ENCODE peak calls at places on chromosome 21, in ten cellular contexts. L, W, Z, E, P, I, R, J, C and K are unnamed samples.

GRCh38 chr21:38771536-38771935 is 34.2 kb upstream of the ETS2 start:
- DNase-seq in J (no peak), Z (no peak), I (no peak), E (no peak), C (peak), L (no peak), P (no peak), W (no peak), R (no peak), K (no peak)

GRCh38 chr21:35345954-35346353 is 296.9 kb upstream of the RUNX1 start:
- DNase-seq in P (no peak), C (no peak), W (no peak), R (no peak), L (no peak), Z (no peak), I (no peak), J (no peak), E (no peak), K (no peak)

GRCh38 chr21:42135386-42136040 is 64.4 kb downstream of the UMODL1 start:
- DNase-seq in W (no peak), Z (no peak), P (no peak), R (no peak), C (no peak), J (no peak), L (no peak), I (no peak), E (no peak), K (no peak)

GRCh38 chr21:29470397-29470796 is 171.7 kb downstream of the BACH1 start:
- DNase-seq in I (no peak), C (peak), E (no peak), P (no peak), L (no peak), Z (no peak), W (no peak), R (no peak), J (no peak), K (no peak)

GRCh38 chr21:34545079-34545884 is 33.3 kb upstream of the KCNE1 start:
- DNase-seq in L (no peak), Z (peak), P (peak), E (no peak), J (no peak), C (peak), W (peak), I (no peak), R (peak), K (no peak)

GRCh38 chr21:46038341-46038829 is 56.8 kb downstream of the COL6A1 start:
- DNase-seq in I (no peak), Z (no peak), J (no peak), W (no peak), C (no peak), E (no peak), L (no peak), P (no peak), R (no peak), K (no peak)

GRCh38 chr21:45302082-45303061 is 14.7 kb upstream of the POFUT2 start:
- DNase-seq in Z (no peak), W (peak), P (peak), R (peak), C (no peak), I (peak), E (no peak), L (no peak), J (peak), K (peak)

GRCh38 chr21:20790113-20790512 is 208.1 kb upstream of the NCAM2 start:
- DNase-seq in Z (no peak), L (no peak), I (no peak), W (no peak), C (no peak), J (no peak), E (peak), R (peak), P (no peak), K (no peak)

GRCh38 chr21:26846036-26846931 is 1.1 kb upstream of the ADAMTS1 start:
- DNase-seq in C (peak), I (peak), R (peak), E (no peak), P (peak), L (no peak), J (no peak), W (peak), Z (peak), K (peak)

GRCh38 chr21:34276711-34277425 is 86.9 kb upstream of the KCNE2 start:
- DNase-seq in P (no peak), E (no peak), I (no peak), Z (no peak), J (no peak), L (no peak), R (no peak), W (no peak), C (no peak), K (no peak)

GRCh38 chr21:29893687-29894086 is 46.1 kb downstream of the GRIK1 start:
- DNase-seq in I (no peak), W (no peak), P (no peak), J (no peak), R (no peak), L (no peak), C (no peak), Z (no peak), E (no peak), K (no peak)

GRCh38 chr21:22961248-22961647 is 1963.0 kb downstream of the NCAM2 start:
- DNase-seq in W (no peak), L (no peak), R (no peak), J (no peak), C (no peak), Z (no peak), I (no peak), E (no peak), P (no peak), K (no peak)

GRCh38 chr21:38175321-38175720 is 81.5 kb upstream of the KCNJ15 start:
- DNase-seq in L (no peak), C (no peak), J (no peak), Z (no peak), P (no peak), E (no peak), I (no peak), W (no peak), R (no peak), K (no peak)

GRCh38 chr21:15282666-15283065 is 217.9 kb upstream of the NRIP1 start:
- DNase-seq in E (no peak), R (peak), W (no peak), C (no peak), Z (no peak), I (no peak), L (no peak), J (no peak), P (no peak), K (no peak)

GRCh38 chr21:39523398-39523797 is 71.6 kb downstream of the SH3BGR start:
- DNase-seq in Z (peak), E (no peak), R (peak), L (no peak), C (no peak), I (no peak), J (no peak), P (peak), W (no peak), K (no peak)

GRCh38 chr21:43287974-43288755 is 119.4 kb downstream of the CRYAA start:
- DNase-seq in L (no peak), Z (no peak), I (peak), J (no peak), E (no peak), R (no peak), P (peak), C (no peak), W (no peak), K (peak)

GRCh38 chr21:33208534-33208933 is 21.2 kb upstream of the IFNAR2 start:
- DNase-seq in Z (no peak), L (no peak), R (no peak), E (no peak), C (no peak), J (no peak), I (no peak), W (no peak), P (no peak), K (no peak)
- H3K27ac ChIP-seq in Z (no peak), L (no peak), R (no peak), E (no peak), C (no peak), J (no peak), I (no peak), W (no peak), P (no peak), K (no peak)

DNA sequence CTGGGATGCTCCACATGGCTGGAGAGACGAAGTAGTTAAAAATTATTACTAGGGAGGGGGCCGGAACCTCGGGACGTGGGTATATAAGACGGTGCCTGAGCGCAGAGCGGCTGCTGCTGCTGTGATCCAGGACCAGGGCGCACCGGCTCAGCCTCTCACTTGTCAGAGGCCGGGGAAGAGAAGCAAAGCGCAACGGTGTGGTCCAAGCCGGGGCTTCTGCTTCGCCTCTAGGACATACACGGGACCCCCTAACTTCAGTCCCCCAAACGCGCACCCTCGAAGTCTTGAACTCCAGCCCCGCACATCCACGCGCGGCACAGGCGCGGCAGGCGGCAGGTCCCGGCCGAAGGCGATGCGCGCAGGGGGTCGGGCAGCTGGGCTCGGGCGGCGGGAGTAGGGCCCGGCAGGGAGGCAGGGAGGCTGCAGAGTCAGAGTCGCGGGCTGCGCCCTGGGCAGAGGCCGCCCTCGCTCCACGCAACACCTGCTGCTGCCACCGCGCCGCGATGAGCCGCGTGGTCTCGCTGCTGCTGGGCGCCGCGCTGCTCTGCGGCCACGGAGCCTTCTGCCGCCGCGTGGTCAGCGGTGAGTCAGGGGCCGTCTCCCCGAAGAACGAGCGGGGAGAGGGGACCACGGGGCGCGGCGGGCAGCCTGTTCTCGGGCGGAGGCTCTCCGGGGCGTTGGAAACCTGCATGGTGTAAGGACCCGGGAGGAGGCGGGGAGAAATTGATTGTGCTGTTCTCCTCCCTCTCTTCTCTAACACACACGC is at the start of gene CHODL:
- DNase-seq in E (no peak), C (no peak), R (no peak), L (no peak), I (no peak), W (peak), P (no peak), J (no peak), Z (no peak), K (no peak)
- H3K4me3 ChIP-seq in E (peak), C (no peak), R (peak), L (no peak), I (peak), W (no peak), P (no peak), J (peak), Z (peak), K (peak)

DNA sequence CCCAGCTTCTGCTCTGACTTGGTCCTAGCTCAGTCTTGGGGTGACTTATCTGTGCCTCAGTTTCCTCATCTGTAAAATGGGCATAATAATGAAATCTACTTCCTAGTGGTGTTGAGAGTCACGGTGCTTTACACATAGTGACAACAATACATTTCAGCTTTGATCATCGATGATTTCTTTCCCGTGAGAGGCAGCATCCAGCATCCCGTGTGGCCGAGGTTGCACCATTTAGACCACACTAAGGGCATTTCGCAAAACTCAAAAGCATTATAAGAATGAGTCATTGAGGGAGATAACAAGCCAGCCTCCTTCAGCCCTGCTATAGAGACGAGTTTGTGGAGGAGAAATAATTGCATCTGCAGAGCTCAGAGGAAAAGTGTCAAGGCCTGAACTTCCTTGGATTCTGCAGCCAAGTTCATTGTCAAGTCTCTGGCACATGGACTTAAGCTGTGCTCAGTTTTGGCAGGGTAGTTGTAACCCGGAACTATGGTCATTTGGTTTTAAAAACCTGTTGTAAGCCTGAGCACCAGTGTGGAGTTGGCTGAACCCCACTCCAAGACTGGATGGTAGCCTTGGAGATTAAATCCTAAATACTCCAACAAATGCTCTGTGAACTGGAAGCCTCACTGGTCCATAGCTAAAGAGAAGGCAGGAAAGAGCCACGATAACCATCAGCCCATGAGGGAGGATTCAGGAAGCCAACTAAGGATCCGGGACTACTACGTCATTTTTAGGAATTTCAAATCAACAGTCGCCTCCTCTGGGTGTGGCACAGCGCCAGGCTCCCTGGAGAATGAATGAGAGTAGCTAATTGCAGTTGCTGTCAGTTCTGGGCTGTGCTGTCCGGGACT is 64.2 kb downstream of the TCP10L start:
- DNase-seq in P (peak), E (no peak), C (peak), W (peak), I (peak), R (peak), Z (peak), L (peak), J (no peak), K (peak)
- H3K27ac ChIP-seq in P (peak), E (no peak), C (peak), W (peak), I (peak), R (no peak), Z (peak), L (peak), J (peak), K (peak)

DNA sequence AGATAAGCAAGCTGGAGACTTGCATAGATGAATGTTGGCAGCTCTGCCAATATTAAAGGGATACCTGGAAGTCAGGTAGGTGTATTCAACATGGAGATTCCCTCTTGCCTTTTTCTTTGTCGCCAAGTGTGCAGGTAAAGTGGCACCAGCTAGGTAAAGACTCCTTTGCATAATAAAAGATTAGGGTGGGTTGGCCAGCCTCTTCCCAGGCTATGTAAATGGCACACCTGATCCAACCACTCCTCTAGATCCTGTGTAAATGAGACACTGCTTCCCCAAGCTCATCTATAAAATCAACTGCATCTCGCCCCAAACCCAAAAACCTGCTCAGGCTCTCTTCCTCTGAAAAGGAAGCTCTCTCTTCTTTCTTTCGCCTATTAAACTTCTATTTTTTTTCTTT is 100.8 kb upstream of the DSCAM start:
- DNase-seq in C (no peak), E (no peak), L (no peak), W (no peak), R (no peak), J (no peak), I (no peak), Z (no peak), P (no peak), K (no peak)
- H3K4me3 ChIP-seq in C (no peak), E (no peak), L (no peak), W (no peak), R (no peak), J (no peak), I (no peak), Z (no peak), P (no peak), K (no peak)